ENCODE peak calls at places on chromosomes 11 and 22, in eight cellular contexts. M is upper lobe of right lung; W is kidney; D is keratinocyte; P is cardiac muscle cell; F is right atrium auricular region; T is RWPE2; Z is CD4-positive, alpha-beta T cell. V is an unnamed sample.

GRCh38 chr11:57269580-57270021 is 32.6 kb upstream of the APLNR start:
- DNase-seq in M (no peak), W (peak; percentile 75), D (no peak), P (no peak), F (no peak), T (no peak), Z (no peak), V (no peak)

GRCh38 chr11:57778318-57779037 is 16.9 kb downstream of the CTNND1 start:
- DNase-seq in M (peak; percentile 92), W (peak; percentile 97), D (peak; percentile 63), P (peak; percentile 97), F (peak; percentile 97), T (peak; percentile 93), Z (no peak), V (peak; percentile 91)

GRCh38 chr22:49827853-49828598 is at the start of gene BRD1:
- DNase-seq in M (peak; percentile 82), W (peak; percentile 85), D (no peak), P (peak; percentile 84), F (no peak), T (no peak), Z (peak; percentile 51), V (peak; percentile 24)

GRCh38 chr11:130413383-130414106 is 14.9 kb downstream of the ADAMTS8 start:
- DNase-seq in M (no peak), W (no peak), D (peak; percentile 60), P (no peak), F (no peak), T (no peak), Z (no peak), V (peak; percentile 86)

GRCh38 chr11:58927393-58928081 is 11.8 kb upstream of the GLYATL1 start:
- DNase-seq in M (no peak), W (no peak), D (no peak), P (peak; percentile 92), F (no peak), T (no peak), Z (no peak), V (no peak)

GRCh38 chr11:22666700-22667439 is 459 bp downstream of the GAS2 start:
- DNase-seq in M (peak; percentile 68), W (peak; percentile 77), D (no peak), P (peak; percentile 76), F (no peak), T (no peak), Z (no peak), V (no peak)

GRCh38 chr22:34850010-34850409 is 215.9 kb upstream of the ISX start:
- DNase-seq in M (no peak), W (no peak), D (no peak), P (no peak), F (no peak), T (no peak), Z (no peak), V (no peak)

GRCh38 chr11:117717485-117718314 is 79.3 kb downstream of the DSCAML1 start:
- DNase-seq in M (peak; percentile 82), W (peak; percentile 82), D (no peak), P (peak; percentile 58), F (no peak), T (no peak), Z (no peak), V (peak; percentile 53)

GRCh38 chr22:38952382-38952993 is 4.9 kb upstream of the APOBEC3A start:
- DNase-seq in M (no peak), W (peak; percentile 32), D (no peak), P (no peak), F (no peak), T (no peak), Z (no peak), V (no peak)

GRCh38 chr11:21514298-21514697 is 678.6 kb upstream of the ANO5 start:
- DNase-seq in M (no peak), W (no peak), D (no peak), P (peak; percentile 53), F (no peak), T (no peak), Z (no peak), V (no peak)

GRCh38 chr11:91081440-91082088 is 858.7 kb upstream of the CHORDC1 start:
- DNase-seq in M (no peak), W (no peak), D (peak; percentile 17), P (peak; percentile 24), F (peak; percentile 59), T (no peak), Z (no peak), V (peak; percentile 59)

GRCh38 chr11:4105916-4106315 is 11.3 kb downstream of the RRM1 start:
- DNase-seq in M (no peak), W (no peak), D (no peak), P (no peak), F (no peak), T (no peak), Z (no peak), V (no peak)

GRCh38 chr11:18986744-18987143 is 47.5 kb upstream of the MRGPRX1 start:
- DNase-seq in M (no peak), W (no peak), D (peak; percentile 54), P (no peak), F (no peak), T (no peak), Z (no peak), V (peak; percentile 14)

GRCh38 chr11:2481253-2481652 is 36.4 kb downstream of the KCNQ1 start:
- DNase-seq in M (peak; percentile 56), W (no peak), D (peak; percentile 9), P (no peak), F (no peak), T (no peak), Z (no peak), V (no peak)

GRCh38 chr11:122897606-122898210 is 15.1 kb downstream of the JHY start:
- DNase-seq in M (no peak), W (no peak), D (no peak), P (no peak), F (no peak), T (no peak), Z (no peak), V (peak; percentile 9)

GRCh38 chr11:57501951-57502350 is 13.6 kb downstream of the SLC43A1 start:
- DNase-seq in M (no peak), W (no peak), D (no peak), P (no peak), F (no peak), T (no peak), Z (no peak), V (no peak)

GRCh38 chr11:57699813-57700212 is 12.2 kb downstream of the MED19 start:
- DNase-seq in M (no peak), W (no peak), D (no peak), P (no peak), F (no peak), T (no peak), Z (no peak), V (no peak)

GRCh38 chr11:2779981-2780849 is 80.4 kb upstream of the KCNQ1OT1 start:
- DNase-seq in M (peak; percentile 64), W (peak; percentile 82), D (no peak), P (no peak), F (peak; percentile 50), T (peak; percentile 55), Z (no peak), V (no peak)

DNA sequence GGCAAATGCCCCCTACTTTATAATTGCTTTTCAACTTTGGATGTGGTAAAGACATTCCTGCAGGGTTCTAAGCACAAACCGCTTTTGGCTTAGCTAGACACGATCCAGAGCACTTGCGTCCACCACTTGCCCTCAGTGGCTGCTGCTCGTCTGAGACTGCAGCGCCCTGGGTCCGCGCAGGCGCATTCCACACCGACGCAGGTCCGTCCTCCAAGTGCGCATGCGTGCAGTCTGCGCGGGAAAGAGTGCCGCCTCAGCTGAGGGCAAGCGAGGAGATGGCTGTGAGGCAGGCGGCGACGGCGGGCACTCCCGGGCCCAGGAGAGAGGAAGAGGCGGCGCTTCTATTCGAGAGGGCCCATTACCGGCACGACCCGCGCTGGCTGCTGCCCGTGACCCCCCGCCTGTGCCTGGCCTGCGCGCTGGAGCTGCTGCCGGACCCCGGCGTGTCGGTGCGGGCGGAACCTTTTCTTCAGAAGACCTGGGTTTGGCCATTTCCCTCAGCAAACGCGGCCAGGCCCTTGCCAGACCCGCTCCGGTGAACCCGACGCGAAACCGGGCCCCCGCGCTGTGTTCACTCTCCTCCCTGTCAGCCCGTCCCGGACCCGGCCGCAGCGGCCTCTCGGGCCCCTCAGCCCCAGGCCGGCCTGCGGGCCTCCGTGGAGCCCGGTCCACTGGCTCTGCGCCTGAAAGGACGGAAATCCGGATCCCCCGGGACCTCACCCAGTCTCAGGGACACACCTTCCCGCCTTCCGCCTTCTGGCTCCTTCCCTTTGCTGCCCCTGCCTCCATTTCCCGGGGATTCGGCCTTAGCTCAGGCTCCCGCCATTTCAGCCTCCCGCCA is at the start of gene MEI1:
- DNase-seq in M (peak; percentile 93), W (peak; percentile 93), D (no peak), P (no peak), F (peak; percentile 73), T (peak; percentile 82), Z (peak; percentile 90), V (peak; percentile 75)
- H3K27ac ChIP-seq in M (no peak within 1 kb of the TSS), W (no peak within 1 kb of the TSS), D (no peak within 1 kb of the TSS), P (no peak within 1 kb of the TSS), F (no peak within 1 kb of the TSS), T (no peak within 1 kb of the TSS), Z (no peak within 1 kb of the TSS), V (no peak within 1 kb of the TSS)

DNA sequence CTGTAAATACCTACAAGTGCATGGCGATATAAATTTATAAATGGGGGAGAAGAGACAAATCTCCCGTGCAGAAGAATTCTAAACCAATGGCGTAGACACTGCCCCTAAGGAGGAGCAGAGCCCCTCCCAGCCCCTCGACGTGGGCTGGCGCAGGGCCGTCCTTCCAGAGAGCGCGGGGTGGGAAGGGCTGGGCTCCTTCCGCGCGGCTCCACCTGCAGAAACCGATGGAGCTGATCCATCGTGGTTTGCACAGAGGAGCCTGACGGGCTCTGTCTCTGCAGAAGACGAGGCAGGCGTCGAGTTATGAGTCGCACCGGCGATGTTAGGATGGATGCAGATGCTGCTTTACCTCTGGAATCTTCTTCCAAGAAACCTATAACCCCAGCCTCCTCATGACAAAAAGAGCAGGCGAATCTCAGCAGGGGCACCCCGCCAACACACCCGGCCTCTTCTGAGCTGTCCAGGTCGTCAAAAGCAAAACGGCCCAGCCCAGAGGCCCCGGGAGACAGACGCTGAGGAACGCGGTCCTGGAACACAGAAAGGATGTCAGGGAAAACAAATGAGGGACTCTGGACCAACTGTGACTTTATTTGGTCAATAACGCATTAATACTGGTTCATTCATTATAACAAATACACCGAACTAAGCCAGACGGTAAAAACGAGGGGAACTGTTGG is 11.0 kb upstream of the B4GALNT4 start:
- DNase-seq in M (peak; percentile 48), W (no peak), D (no peak), P (no peak), F (no peak), T (no peak), Z (no peak), V (no peak)
- TF ChIP-seq CTCF in M (no peak), W (no peak), D (no peak), P (no peak), F (no peak), T (no peak), Z (no peak), V (no peak)

GRCh38 chr11:24295360-24295759 is 201.5 kb upstream of the LUZP2 start:
- DNase-seq in M (no peak), W (no peak), D (no peak), P (peak; percentile 28), F (no peak), T (no peak), Z (no peak), V (no peak)
- H3K27ac ChIP-seq in M (no peak overlapping the region), W (no peak overlapping the region), D (no peak overlapping the region), P (peak overlapping the region; percentile 1), F (no peak overlapping the region), T (no peak overlapping the region), Z (no peak overlapping the region), V (no peak overlapping the region)

DNA sequence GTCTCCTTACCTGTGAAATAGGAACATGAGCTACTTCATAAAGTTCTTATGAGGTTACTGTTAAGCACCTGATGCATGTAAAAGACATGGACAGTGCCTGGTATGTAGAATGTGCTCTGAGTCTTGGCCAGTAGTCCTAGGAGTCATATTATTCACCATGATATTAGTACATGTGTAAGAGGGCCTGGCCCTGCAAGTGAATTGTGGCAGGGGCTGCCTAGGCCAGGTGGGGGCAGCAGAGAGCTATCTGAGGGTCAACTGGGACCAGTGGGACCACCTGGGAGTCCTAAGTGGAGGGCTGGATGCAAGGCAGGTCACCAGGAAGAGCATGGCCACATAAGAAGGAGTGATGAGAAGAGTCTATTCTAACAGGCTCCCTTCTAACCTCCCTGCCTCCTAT is 529.5 kb downstream of the SOX6 start:
- DNase-seq in M (peak; percentile 67), W (no peak), D (no peak), P (peak; percentile 80), F (no peak), T (no peak), Z (no peak), V (peak; percentile 15)
- TF ChIP-seq CTCF in M (peak; percentile 53), W (peak; percentile 26), D (peak; percentile 74), P (peak; percentile 82), F (peak; percentile 33), T (peak; percentile 40), Z (no peak), V (no peak)

V was measured in RWPE1.